ENCODE peak calls at places on chromosome 19, in five cellular contexts. X is cardiac muscle cell, E is mucosa of descending colon, T is bronchial epithelial cell, R is fibroblast of pulmonary artery. D is an unnamed sample.

GRCh38 chr19:47145639-47146486 is 15.2 kb downstream of the SAE1 start:
- DNase-seq in T (no peak), E (no peak), R (no peak), X (no peak), D (no peak)

GRCh38 chr19:34484328-34484727 is 2.8 kb downstream of the WTIP start:
- DNase-seq in X (no peak), T (no peak), R (no peak), E (no peak), D (no peak)

GRCh38 chr19:42051166-42052115 is 18.6 kb downstream of the GRIK5 start:
- DNase-seq in X (no peak), R (no peak), T (peak), E (no peak), D (peak)

GRCh38 chr19:46635920-46636761 is at the start of gene GNG8:
- DNase-seq in E (no peak), R (no peak), T (no peak), X (no peak), D (no peak)

GRCh38 chr19:46944123-46944718 is 75.4 kb upstream of the NPAS1 start:
- DNase-seq in R (no peak), T (no peak), X (no peak), E (no peak), D (no peak)

GRCh38 chr19:46746281-46746965 is at the start of gene STRN4:
- DNase-seq in E (peak), T (no peak), R (no peak), X (peak), D (peak)

GRCh38 chr19:4090351-4091220 is 23.9 kb upstream of the ZBTB7A start:
- DNase-seq in T (no peak), E (no peak), X (no peak), R (no peak), D (no peak)

GRCh38 chr19:29380581-29380980 is 145.2 kb upstream of the VSTM2B start:
- DNase-seq in X (no peak), T (no peak), R (no peak), E (no peak), D (no peak)

GRCh38 chr19:29999490-29999889 is 57.5 kb downstream of the URI1 start:
- DNase-seq in E (no peak), R (no peak), X (no peak), T (no peak), D (no peak)

GRCh38 chr19:55146648-55147218 is 2.3 kb downstream of the TNNT1 start:
- DNase-seq in R (no peak), E (no peak), X (no peak), T (peak), D (peak)
- H3K4me3 ChIP-seq in R (no peak), E (no peak), X (peak), T (peak), D (peak)

GRCh38 chr19:35879068-35879467 is 10.7 kb downstream of the APLP1 start:
- DNase-seq in E (no peak), X (no peak), R (no peak), T (no peak), D (no peak)
- TF ChIP-seq CTCF in E (no peak), X (no peak), R (no peak), T (no peak), D (no peak)

GRCh38 chr19:13838943-13839192 is 38.1 kb upstream of the NANOS3 start:
- DNase-seq in T (no peak), R (no peak), X (no peak), E (no peak), D (no peak)
- H3K4me3 ChIP-seq in T (peak), R (peak), X (no peak), E (peak), D (peak)

DNA sequence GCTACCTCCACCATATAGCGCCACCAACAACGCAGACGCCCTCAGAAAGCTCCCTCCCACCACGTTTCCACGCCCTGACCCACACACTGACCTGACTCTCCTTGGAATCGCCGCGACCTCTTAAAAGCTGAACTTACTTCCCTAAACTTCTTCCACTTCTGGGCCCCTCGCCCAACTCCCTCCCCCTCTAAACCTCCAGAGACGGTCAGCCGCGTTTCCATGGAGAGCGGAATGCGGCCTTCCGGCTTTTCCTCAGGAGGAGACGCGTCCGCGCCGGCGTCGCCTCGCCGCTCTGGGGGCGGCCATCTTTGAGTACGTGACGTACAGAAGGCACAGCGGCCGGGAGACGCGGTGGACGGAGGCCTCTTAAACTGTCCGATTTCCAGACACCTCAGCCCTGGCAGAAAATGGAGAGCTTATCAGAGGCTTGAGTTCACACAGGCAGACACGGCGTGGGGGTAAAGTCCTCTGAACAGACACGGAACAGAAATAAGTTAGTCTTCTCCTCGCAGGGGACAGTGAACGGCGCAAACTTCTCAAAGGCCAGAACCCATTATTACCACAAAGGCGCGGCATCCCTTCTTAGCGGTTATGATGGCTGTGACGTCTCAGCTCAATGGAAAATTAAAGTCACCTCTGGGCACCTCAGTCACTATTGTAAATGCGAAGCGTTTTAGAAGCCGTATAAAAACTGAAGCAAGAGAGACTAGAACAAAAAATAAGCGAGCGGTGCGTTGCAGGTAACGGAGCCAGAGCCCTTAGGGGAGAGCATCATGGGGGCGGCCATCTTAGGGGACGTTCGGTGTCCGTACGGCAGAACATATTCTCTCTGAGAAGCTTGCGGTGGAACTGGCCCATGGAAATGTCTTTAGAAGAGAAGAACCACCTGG is at the start of gene ZNF432:
- DNase-seq in X (peak), R (peak), T (peak), E (peak), D (peak)
- TF ChIP-seq CTCF in X (no peak), R (no peak), T (no peak), E (no peak), D (no peak)

GRCh38 chr19:33273881-33274662 is 28.3 kb downstream of the CEBPA start:
- DNase-seq in X (peak), R (peak), E (peak), T (peak), D (peak)
- H3K4me3 ChIP-seq in X (no peak), R (no peak), E (no peak), T (no peak), D (no peak)

DNA sequence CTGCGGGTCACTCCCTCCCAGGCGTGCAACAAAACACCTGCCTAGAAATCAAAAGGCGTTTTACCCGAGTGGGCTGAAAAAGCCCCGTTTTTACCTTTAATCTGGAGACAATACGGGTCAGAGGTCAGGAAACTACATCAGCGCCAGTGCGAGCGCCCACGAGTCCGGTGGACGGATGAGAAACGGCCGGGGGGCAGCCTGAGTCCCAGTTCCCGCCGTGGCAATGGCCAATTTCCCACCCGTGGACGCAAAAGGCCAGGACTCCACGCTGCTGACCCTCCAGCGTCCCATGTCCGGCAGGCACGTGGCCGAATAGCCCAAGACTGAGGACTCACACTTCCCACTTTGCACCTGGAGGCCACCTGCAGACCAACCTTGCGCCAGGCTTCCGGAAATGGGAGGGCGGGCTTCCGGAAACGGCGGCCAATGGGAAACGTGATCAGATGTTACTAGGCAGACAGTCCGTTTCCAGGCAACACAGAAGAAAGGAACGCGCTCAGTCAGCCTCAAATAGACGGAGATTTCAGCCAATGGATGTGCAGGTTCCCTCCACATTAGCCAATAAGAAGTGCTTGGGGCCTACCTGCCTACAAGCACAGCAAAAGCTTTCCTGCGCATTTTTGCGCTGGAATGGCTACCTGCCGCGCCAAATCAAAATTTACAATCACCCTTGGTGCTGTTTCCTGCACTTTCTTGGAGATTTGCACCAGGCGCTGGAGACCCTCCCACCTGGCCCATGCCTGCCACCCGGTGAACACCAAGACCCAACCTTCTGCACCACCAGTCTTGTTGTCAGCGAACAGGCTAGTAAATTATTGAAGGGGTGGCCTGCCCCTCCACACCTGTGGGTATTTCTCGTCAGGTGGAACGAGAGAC is 47.4 kb downstream of the ZFP14 start:
- DNase-seq in R (peak), E (peak), T (peak), X (peak), D (peak)
- TF ChIP-seq CTCF in R (no peak), E (no peak), T (peak), X (no peak), D (peak)

GRCh38 chr19:57708641-57709354 is at the start of gene ZNF154:
- DNase-seq in T (peak), R (peak), E (peak), X (peak), D (peak)
- H3K4me3 ChIP-seq in T (peak), R (peak), E (peak), X (peak), D (peak)

GRCh38 chr19:33306853-33307792 is 4.8 kb upstream of the CEBPA start:
- DNase-seq in E (no peak), R (no peak), X (no peak), T (no peak), D (no peak)

GRCh38 chr19:33303791-33304759 is 1.7 kb upstream of the CEBPA start:
- DNase-seq in R (no peak), T (no peak), X (peak), E (no peak), D (no peak)

GRCh38 chr19:33306191-33306590 is 3.9 kb upstream of the CEBPA start:
- DNase-seq in E (no peak), R (no peak), X (no peak), T (no peak), D (no peak)

GRCh38 chr19:33302974-33303790 is 848 bp upstream of the CEBPA start:
- DNase-seq in R (peak), E (peak), X (peak), T (no peak), D (peak)

DNA sequence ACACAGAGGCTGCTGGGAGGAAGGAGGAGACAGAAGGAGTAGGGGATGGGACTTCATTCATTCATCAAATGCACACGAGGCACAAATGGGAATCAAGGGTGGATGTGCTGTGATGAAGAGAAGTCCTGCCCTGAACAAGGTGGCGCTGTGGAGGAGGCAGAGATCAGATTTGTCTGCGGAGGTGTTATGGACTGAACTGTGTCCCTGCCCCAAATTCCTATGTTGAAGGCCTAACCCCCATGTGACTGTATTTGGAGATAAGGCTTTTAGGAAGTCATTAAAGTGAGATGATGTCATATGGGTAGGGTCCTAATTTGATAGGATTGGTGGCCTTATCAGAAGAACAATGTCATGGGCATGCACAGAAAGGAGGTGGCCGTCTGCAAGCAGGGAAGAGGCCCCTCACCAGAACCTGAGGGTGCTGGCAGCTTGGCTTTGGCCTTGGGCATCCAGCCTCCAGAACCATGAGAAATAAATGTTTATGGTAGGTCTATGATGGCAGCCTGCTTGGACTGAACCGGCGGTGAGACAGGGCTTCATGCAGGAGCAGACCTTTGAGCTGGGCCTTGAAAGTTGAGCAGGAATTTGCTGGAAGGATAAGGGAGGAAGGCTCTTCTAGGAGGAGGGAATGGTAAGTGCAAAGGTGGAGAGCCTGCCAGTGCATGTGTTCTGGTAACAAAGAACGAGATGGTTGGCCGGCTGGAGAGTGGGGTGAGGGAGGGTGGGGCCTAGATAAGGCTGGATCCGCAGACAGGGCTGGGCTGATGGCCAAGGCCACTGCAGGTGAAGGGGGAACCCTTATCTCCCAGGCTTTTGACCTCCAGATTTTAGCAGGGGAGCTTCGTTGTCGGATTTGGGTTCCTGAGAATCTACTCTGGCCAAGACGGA is 2.7 kb upstream of the CEBPA start:
- DNase-seq in X (no peak), R (no peak), E (peak), T (no peak), D (no peak)
- TF ChIP-seq CTCF in X (peak), R (no peak), E (no peak), T (peak), D (peak)

GRCh38 chr19:6556480-6556879 is 25.7 kb downstream of the TNFSF9 start:
- DNase-seq in T (peak), R (peak), X (peak), E (no peak), D (peak)

GRCh38 chr19:6556043-6556449 is 25.2 kb downstream of the TNFSF9 start:
- DNase-seq in T (no peak), X (no peak), E (no peak), R (no peak), D (no peak)

GRCh38 chr19:6551091-6551490 is 20.3 kb downstream of the TNFSF9 start:
- DNase-seq in R (no peak), T (no peak), E (no peak), X (no peak), D (no peak)

DNA sequence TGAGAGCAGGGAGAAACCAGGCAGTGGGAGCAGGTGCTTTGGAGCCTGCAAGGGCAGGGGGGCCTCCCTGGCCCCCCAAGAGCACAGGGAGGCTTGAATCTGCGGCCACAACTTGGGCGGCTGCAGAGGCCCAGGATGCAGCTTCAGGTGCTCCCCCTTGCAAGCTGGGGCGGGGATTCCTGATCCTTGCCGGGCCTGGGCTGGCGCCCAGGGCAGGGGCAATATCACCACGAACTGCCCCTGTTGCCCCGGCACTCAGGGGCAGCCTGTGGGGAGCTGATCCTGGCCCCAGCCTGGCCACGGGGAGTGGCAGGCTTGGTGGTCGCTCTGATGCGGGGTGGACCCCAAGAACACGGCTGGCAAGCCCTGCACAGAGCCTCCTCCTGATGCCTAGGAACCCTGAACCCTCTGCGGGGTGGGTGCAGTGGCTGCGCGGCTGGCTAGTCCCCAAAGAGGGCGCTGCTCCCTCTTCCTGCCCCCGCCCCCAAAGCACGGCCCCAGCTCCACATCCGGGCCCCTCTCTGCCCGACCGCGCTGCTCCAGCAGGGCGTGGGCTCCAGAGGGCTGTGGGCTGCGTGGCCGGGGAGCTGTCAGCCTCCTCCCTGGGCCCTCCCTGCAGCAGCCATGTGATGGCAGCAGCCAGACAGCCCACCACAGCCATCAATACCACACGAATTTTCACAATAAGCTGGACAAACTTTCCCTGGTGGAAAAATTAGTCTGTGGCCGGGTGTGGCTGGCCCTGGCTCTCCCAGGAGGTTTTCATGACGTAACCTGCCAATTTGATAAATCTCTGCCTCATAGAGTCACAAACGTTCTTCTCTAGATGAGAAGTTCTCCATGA is 21.0 kb downstream of the TNFSF9 start:
- DNase-seq in T (no peak), X (peak), E (no peak), R (no peak), D (no peak)
- H3K4me3 ChIP-seq in T (no peak), X (no peak), E (no peak), R (no peak), D (no peak)

D was measured in epithelial cell of esophagus.